ENCODE peak calls at places on chromosome 16, in five cellular contexts. One of them, this sample, is unnamed.

GRCh38 chr16:89388536-89388935 is 101.8 kb downstream of the ANKRD11 start:
- DNase-seq in sigmoid colon: peak; percentile 59
- DNase-seq in keratinocyte: no peak
- DNase-seq in HuH-7: no peak
- DNase-seq in ACHN: no peak
- DNase-seq in this sample: no peak

GRCh38 chr16:79509221-79509631 is 91.3 kb downstream of the MAF start:
- DNase-seq in sigmoid colon: peak; percentile 89
- DNase-seq in keratinocyte: no peak
- DNase-seq in HuH-7: no peak
- DNase-seq in ACHN: no peak
- DNase-seq in this sample: no peak

GRCh38 chr16:73873643-73874042 is 423.0 kb upstream of the PSMD7 start:
- DNase-seq in sigmoid colon: no peak
- DNase-seq in keratinocyte: no peak
- DNase-seq in HuH-7: no peak
- DNase-seq in ACHN: no peak
- DNase-seq in this sample: no peak

GRCh38 chr16:89132194-89133005 is 38.7 kb downstream of the ACSF3 start:
- DNase-seq in sigmoid colon: no peak
- DNase-seq in keratinocyte: no peak
- DNase-seq in HuH-7: no peak
- DNase-seq in ACHN: no peak
- DNase-seq in this sample: no peak

GRCh38 chr16:68275611-68276191 is 11.4 kb downstream of the SLC7A6 start:
- DNase-seq in sigmoid colon: no peak
- DNase-seq in keratinocyte: no peak
- DNase-seq in HuH-7: no peak
- DNase-seq in ACHN: no peak
- DNase-seq in this sample: no peak

GRCh38 chr16:2329532-2329931 is 11.0 kb downstream of the ABCA3 start:
- DNase-seq in sigmoid colon: no peak
- DNase-seq in keratinocyte: no peak
- DNase-seq in HuH-7: no peak
- DNase-seq in ACHN: no peak
- DNase-seq in this sample: no peak

GRCh38 chr16:724188-725040 is 1.8 kb downstream of the CCDC78 start:
- DNase-seq in sigmoid colon: no peak
- DNase-seq in keratinocyte: no peak
- DNase-seq in HuH-7: no peak
- DNase-seq in ACHN: no peak
- DNase-seq in this sample: no peak

GRCh38 chr16:89193021-89193575 is 7.2 kb downstream of the SLC22A31 start:
- DNase-seq in sigmoid colon: no peak
- DNase-seq in keratinocyte: peak; percentile 36
- DNase-seq in HuH-7: peak; percentile 98
- DNase-seq in ACHN: no peak
- DNase-seq in this sample: no peak

GRCh38 chr16:1090620-1091587 is 5.1 kb downstream of the C1QTNF8 start:
- DNase-seq in sigmoid colon: no peak
- DNase-seq in keratinocyte: no peak
- DNase-seq in HuH-7: no peak
- DNase-seq in ACHN: no peak
- DNase-seq in this sample: peak; percentile 57

GRCh38 chr16:27330542-27330941 is 16.8 kb downstream of the IL4R start:
- DNase-seq in sigmoid colon: peak; percentile 97
- DNase-seq in keratinocyte: no peak
- DNase-seq in HuH-7: no peak
- DNase-seq in ACHN: no peak
- DNase-seq in this sample: no peak

GRCh38 chr16:84593825-84594724 is 23.8 kb downstream of the COTL1 start:
- DNase-seq in sigmoid colon: no peak
- DNase-seq in keratinocyte: no peak
- DNase-seq in HuH-7: no peak
- DNase-seq in ACHN: no peak
- DNase-seq in this sample: no peak

GRCh38 chr16:85575910-85576309 is 37.2 kb upstream of the GSE1 start:
- DNase-seq in sigmoid colon: no peak
- DNase-seq in keratinocyte: no peak
- DNase-seq in HuH-7: no peak
- DNase-seq in ACHN: no peak
- DNase-seq in this sample: no peak